ENCODE peak calls at places on chromosomes 3 and 15, in seven cellular contexts. One of them, this sample, is unnamed. For H3K27me3, the result is how much of the 10 kb centered on the place peaks cover.

GRCh38 chr3:24853685-24854341 is 359.2 kb upstream of the THRB start:
- DNase-seq in esophagus muscularis mucosa: no peak
- DNase-seq in testis: no peak
- DNase-seq in thyroid gland: no peak
- DNase-seq in HCT116: no peak
- DNase-seq in endothelial cell of umbilical vein: no peak
- DNase-seq in ovary: no peak
- DNase-seq in this sample: no peak

GRCh38 chr3:44179251-44179650 is 62.4 kb upstream of the TOPAZ1 start:
- DNase-seq in esophagus muscularis mucosa: no peak
- DNase-seq in endothelial cell of umbilical vein: no peak
- DNase-seq in thyroid gland: no peak
- DNase-seq in testis: no peak
- DNase-seq in ovary: no peak
- DNase-seq in HCT116: no peak
- DNase-seq in this sample: no peak

GRCh38 chr15:62020576-62021160 is 39.6 kb downstream of the VPS13C start:
- DNase-seq in testis: no peak
- DNase-seq in thyroid gland: no peak
- DNase-seq in esophagus muscularis mucosa: no peak
- DNase-seq in ovary: no peak
- DNase-seq in endothelial cell of umbilical vein: no peak
- DNase-seq in HCT116: no peak
- DNase-seq in this sample: no peak

GRCh38 chr3:42613462-42613861 is 13.0 kb downstream of the NKTR start:
- DNase-seq in HCT116: no peak
- DNase-seq in testis: no peak
- DNase-seq in ovary: no peak
- DNase-seq in endothelial cell of umbilical vein: peak
- DNase-seq in thyroid gland: no peak
- DNase-seq in esophagus muscularis mucosa: no peak
- DNase-seq in this sample: no peak

GRCh38 chr3:10164546-10165393 is at the start of gene IRAK2:
- DNase-seq in HCT116: peak
- DNase-seq in thyroid gland: peak
- DNase-seq in testis: peak
- DNase-seq in esophagus muscularis mucosa: no peak
- DNase-seq in ovary: peak
- DNase-seq in endothelial cell of umbilical vein: peak
- DNase-seq in this sample: peak

GRCh38 chr3:173371848-173372487 is 25.6 kb upstream of the NLGN1 start:
- DNase-seq in esophagus muscularis mucosa: no peak
- DNase-seq in ovary: no peak
- DNase-seq in endothelial cell of umbilical vein: peak
- DNase-seq in testis: peak
- DNase-seq in thyroid gland: peak
- DNase-seq in HCT116: no peak
- DNase-seq in this sample: peak

GRCh38 chr3:183291511-183292031 is 38.5 kb downstream of the B3GNT5 start:
- DNase-seq in thyroid gland: no peak
- DNase-seq in ovary: no peak
- DNase-seq in HCT116: no peak
- DNase-seq in testis: no peak
- DNase-seq in esophagus muscularis mucosa: no peak
- DNase-seq in endothelial cell of umbilical vein: peak
- DNase-seq in this sample: no peak

GRCh38 chr15:83163032-83163431 is 44.6 kb downstream of the HDGFL3 start:
- DNase-seq in HCT116: no peak
- DNase-seq in testis: no peak
- DNase-seq in thyroid gland: no peak
- DNase-seq in esophagus muscularis mucosa: no peak
- DNase-seq in endothelial cell of umbilical vein: peak
- DNase-seq in ovary: no peak
- DNase-seq in this sample: no peak

GRCh38 chr3:56858331-56858730 is 56.6 kb upstream of the ARHGEF3 start:
- DNase-seq in endothelial cell of umbilical vein: no peak
- DNase-seq in ovary: no peak
- DNase-seq in thyroid gland: no peak
- DNase-seq in HCT116: no peak
- DNase-seq in testis: no peak
- DNase-seq in esophagus muscularis mucosa: no peak
- DNase-seq in this sample: no peak

GRCh38 chr15:70522323-70522966 is 240.9 kb downstream of the UACA start:
- DNase-seq in testis: no peak
- DNase-seq in thyroid gland: no peak
- DNase-seq in ovary: no peak
- DNase-seq in HCT116: no peak
- DNase-seq in endothelial cell of umbilical vein: no peak
- DNase-seq in esophagus muscularis mucosa: no peak
- DNase-seq in this sample: no peak

GRCh38 chr3:45712434-45713110 is 23.4 kb downstream of the SACM1L start:
- DNase-seq in testis: no peak
- DNase-seq in ovary: no peak
- DNase-seq in endothelial cell of umbilical vein: no peak
- DNase-seq in HCT116: no peak
- DNase-seq in thyroid gland: no peak
- DNase-seq in esophagus muscularis mucosa: no peak
- DNase-seq in this sample: no peak

GRCh38 chr3:33115024-33115768 is 1.4 kb downstream of the CRTAP start:
- DNase-seq in endothelial cell of umbilical vein: peak
- DNase-seq in testis: peak
- DNase-seq in thyroid gland: peak
- DNase-seq in HCT116: peak
- DNase-seq in ovary: peak
- DNase-seq in esophagus muscularis mucosa: no peak
- DNase-seq in this sample: peak

GRCh38 chr3:112847692-112848091 is 1.0 kb upstream of the CD200R1L start:
- DNase-seq in ovary: no peak
- DNase-seq in esophagus muscularis mucosa: no peak
- DNase-seq in endothelial cell of umbilical vein: no peak
- DNase-seq in HCT116: no peak
- DNase-seq in thyroid gland: no peak
- DNase-seq in testis: no peak
- DNase-seq in this sample: no peak

GRCh38 chr15:49196856-49197255 is 26.8 kb downstream of the GALK2 start:
- DNase-seq in HCT116: no peak
- DNase-seq in testis: no peak
- DNase-seq in ovary: no peak
- DNase-seq in esophagus muscularis mucosa: no peak
- DNase-seq in endothelial cell of umbilical vein: no peak
- DNase-seq in thyroid gland: no peak
- DNase-seq in this sample: no peak

GRCh38 chr3:132448211-132448961 is 31.1 kb downstream of the DNAJC13 start:
- DNase-seq in thyroid gland: peak
- DNase-seq in esophagus muscularis mucosa: no peak
- DNase-seq in ovary: peak
- DNase-seq in HCT116: no peak
- DNase-seq in endothelial cell of umbilical vein: peak
- DNase-seq in testis: peak
- DNase-seq in this sample: peak

GRCh38 chr3:132443421-132443820 is 26.1 kb downstream of the DNAJC13 start:
- DNase-seq in ovary: no peak
- DNase-seq in endothelial cell of umbilical vein: no peak
- DNase-seq in thyroid gland: no peak
- DNase-seq in HCT116: no peak
- DNase-seq in testis: no peak
- DNase-seq in esophagus muscularis mucosa: no peak
- DNase-seq in this sample: no peak

GRCh38 chr3:132444333-132444732 is 27.0 kb downstream of the DNAJC13 start:
- DNase-seq in endothelial cell of umbilical vein: no peak
- DNase-seq in thyroid gland: no peak
- DNase-seq in testis: no peak
- DNase-seq in esophagus muscularis mucosa: no peak
- DNase-seq in HCT116: no peak
- DNase-seq in ovary: no peak
- DNase-seq in this sample: no peak

GRCh38 chr3:132445812-132446211 is 28.5 kb downstream of the DNAJC13 start:
- DNase-seq in testis: no peak
- DNase-seq in endothelial cell of umbilical vein: peak
- DNase-seq in ovary: no peak
- DNase-seq in thyroid gland: no peak
- DNase-seq in esophagus muscularis mucosa: no peak
- DNase-seq in HCT116: no peak
- DNase-seq in this sample: no peak
- H3K4me3 ChIP-seq in testis: no peak
- H3K4me3 ChIP-seq in endothelial cell of umbilical vein: no peak
- H3K4me3 ChIP-seq in ovary: no peak
- H3K4me3 ChIP-seq in thyroid gland: no peak
- H3K4me3 ChIP-seq in esophagus muscularis mucosa: no peak
- H3K4me3 ChIP-seq in HCT116: no peak
- H3K4me3 ChIP-seq in this sample: no peak

GRCh38 chr3:47824541-47825473 is 21.9 kb downstream of the DHX30 start:
- DNase-seq in thyroid gland: peak
- DNase-seq in HCT116: peak
- DNase-seq in ovary: peak
- DNase-seq in esophagus muscularis mucosa: no peak
- DNase-seq in endothelial cell of umbilical vein: peak
- DNase-seq in testis: peak
- DNase-seq in this sample: peak
- TF ChIP-seq POLR2A in thyroid gland: peak
- TF ChIP-seq POLR2A in HCT116: peak
- TF ChIP-seq POLR2A in ovary: peak
- TF ChIP-seq POLR2A in esophagus muscularis mucosa: no peak
- TF ChIP-seq POLR2A in endothelial cell of umbilical vein: peak
- TF ChIP-seq POLR2A in testis: no peak
- TF ChIP-seq POLR2A in this sample: no peak

GRCh38 chr15:47186071-47186470 is 531.2 kb upstream of the SEMA6D start:
- DNase-seq in endothelial cell of umbilical vein: no peak
- DNase-seq in HCT116: no peak
- DNase-seq in esophagus muscularis mucosa: no peak
- DNase-seq in thyroid gland: no peak
- DNase-seq in testis: no peak
- DNase-seq in ovary: no peak
- DNase-seq in this sample: no peak
- H3K27me3 ChIP-seq in endothelial cell of umbilical vein: under half
- H3K27me3 ChIP-seq in HCT116: under half
- H3K27me3 ChIP-seq in esophagus muscularis mucosa: under half
- H3K27me3 ChIP-seq in thyroid gland: under half
- H3K27me3 ChIP-seq in testis: under half
- H3K27me3 ChIP-seq in ovary: under half
- H3K27me3 ChIP-seq in this sample: under half

GRCh38 chr3:107797586-107797985 is 274.8 kb downstream of the BBX start:
- DNase-seq in HCT116: no peak
- DNase-seq in endothelial cell of umbilical vein: no peak
- DNase-seq in esophagus muscularis mucosa: no peak
- DNase-seq in testis: no peak
- DNase-seq in ovary: no peak
- DNase-seq in thyroid gland: no peak
- DNase-seq in this sample: no peak

GRCh38 chr3:107796786-107797185 is 274.0 kb downstream of the BBX start:
- DNase-seq in esophagus muscularis mucosa: no peak
- DNase-seq in endothelial cell of umbilical vein: peak
- DNase-seq in HCT116: no peak
- DNase-seq in testis: no peak
- DNase-seq in ovary: no peak
- DNase-seq in thyroid gland: no peak
- DNase-seq in this sample: no peak

GRCh38 chr3:107798381-107798780 is 275.6 kb downstream of the BBX start:
- DNase-seq in endothelial cell of umbilical vein: peak
- DNase-seq in thyroid gland: no peak
- DNase-seq in HCT116: no peak
- DNase-seq in esophagus muscularis mucosa: no peak
- DNase-seq in ovary: no peak
- DNase-seq in testis: no peak
- DNase-seq in this sample: no peak

GRCh38 chr3:107794664-107795443 is 272.1 kb downstream of the BBX start:
- DNase-seq in thyroid gland: no peak
- DNase-seq in esophagus muscularis mucosa: no peak
- DNase-seq in HCT116: no peak
- DNase-seq in testis: no peak
- DNase-seq in endothelial cell of umbilical vein: no peak
- DNase-seq in ovary: no peak
- DNase-seq in this sample: no peak

GRCh38 chr3:107795514-107796094 is 272.8 kb downstream of the BBX start:
- DNase-seq in HCT116: no peak
- DNase-seq in ovary: no peak
- DNase-seq in thyroid gland: no peak
- DNase-seq in endothelial cell of umbilical vein: no peak
- DNase-seq in esophagus muscularis mucosa: no peak
- DNase-seq in testis: no peak
- DNase-seq in this sample: no peak
- H3K4me3 ChIP-seq in HCT116: no peak
- H3K4me3 ChIP-seq in ovary: no peak
- H3K4me3 ChIP-seq in thyroid gland: no peak
- H3K4me3 ChIP-seq in endothelial cell of umbilical vein: no peak
- H3K4me3 ChIP-seq in esophagus muscularis mucosa: no peak
- H3K4me3 ChIP-seq in testis: no peak
- H3K4me3 ChIP-seq in this sample: no peak

GRCh38 chr15:101191242-101191641 is 60.6 kb downstream of the CHSY1 start:
- DNase-seq in esophagus muscularis mucosa: no peak
- DNase-seq in endothelial cell of umbilical vein: no peak
- DNase-seq in ovary: no peak
- DNase-seq in thyroid gland: no peak
- DNase-seq in testis: no peak
- DNase-seq in HCT116: no peak
- DNase-seq in this sample: no peak

GRCh38 chr15:101192081-101192480 is 59.8 kb downstream of the CHSY1 start:
- DNase-seq in ovary: no peak
- DNase-seq in testis: no peak
- DNase-seq in endothelial cell of umbilical vein: no peak
- DNase-seq in thyroid gland: no peak
- DNase-seq in esophagus muscularis mucosa: no peak
- DNase-seq in HCT116: no peak
- DNase-seq in this sample: no peak

GRCh38 chr15:101194246-101195138 is 57.4 kb downstream of the CHSY1 start:
- DNase-seq in endothelial cell of umbilical vein: no peak
- DNase-seq in ovary: no peak
- DNase-seq in thyroid gland: no peak
- DNase-seq in HCT116: no peak
- DNase-seq in testis: no peak
- DNase-seq in esophagus muscularis mucosa: no peak
- DNase-seq in this sample: no peak

GRCh38 chr15:101193781-101194180 is 58.1 kb downstream of the CHSY1 start:
- DNase-seq in HCT116: no peak
- DNase-seq in ovary: no peak
- DNase-seq in endothelial cell of umbilical vein: no peak
- DNase-seq in testis: no peak
- DNase-seq in thyroid gland: no peak
- DNase-seq in esophagus muscularis mucosa: no peak
- DNase-seq in this sample: no peak

GRCh38 chr15:101193063-101193712 is 58.7 kb downstream of the CHSY1 start:
- DNase-seq in testis: peak
- DNase-seq in esophagus muscularis mucosa: no peak
- DNase-seq in HCT116: no peak
- DNase-seq in ovary: peak
- DNase-seq in endothelial cell of umbilical vein: no peak
- DNase-seq in thyroid gland: no peak
- DNase-seq in this sample: no peak
- TF ChIP-seq POLR2A in testis: no peak
- TF ChIP-seq POLR2A in esophagus muscularis mucosa: no peak
- TF ChIP-seq POLR2A in HCT116: no peak
- TF ChIP-seq POLR2A in ovary: no peak
- TF ChIP-seq POLR2A in endothelial cell of umbilical vein: no peak
- TF ChIP-seq POLR2A in thyroid gland: no peak
- TF ChIP-seq POLR2A in this sample: no peak

DNA sequence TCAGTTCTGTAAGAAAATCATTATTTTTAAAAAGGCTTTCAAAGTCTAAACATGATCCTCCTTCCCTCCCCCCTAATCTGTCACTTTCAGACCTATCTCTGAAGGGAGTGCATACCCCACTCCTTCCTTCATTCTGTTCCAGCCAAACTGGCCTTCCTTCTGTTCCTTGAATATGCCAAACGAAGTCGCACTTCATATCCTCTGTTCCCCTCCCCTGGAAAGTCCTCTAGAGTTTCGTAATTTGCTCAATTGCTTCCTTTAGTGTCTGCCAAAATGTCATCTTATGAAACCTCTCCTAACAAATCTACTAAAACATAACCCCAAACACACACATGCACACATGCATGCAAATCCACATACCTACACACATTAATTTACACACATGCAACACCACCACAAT is 69.5 kb upstream of the TUSC7 start:
- DNase-seq in thyroid gland: no peak
- DNase-seq in esophagus muscularis mucosa: no peak
- DNase-seq in testis: no peak
- DNase-seq in HCT116: no peak
- DNase-seq in ovary: no peak
- DNase-seq in endothelial cell of umbilical vein: no peak
- DNase-seq in this sample: no peak
- H3K27me3 ChIP-seq in thyroid gland: under half
- H3K27me3 ChIP-seq in esophagus muscularis mucosa: under half
- H3K27me3 ChIP-seq in testis: under half
- H3K27me3 ChIP-seq in HCT116: under half
- H3K27me3 ChIP-seq in ovary: under half
- H3K27me3 ChIP-seq in endothelial cell of umbilical vein: under half
- H3K27me3 ChIP-seq in this sample: under half

This sample was measured in adrenal gland.